ENCODE peak calls at places on chromosomes 13 and 19, in eight cellular contexts. L is HCT116, Y is HepG2, H is H1, B is endothelial cell of umbilical vein, R is GM12878, D is K562, P is GM23338. I is an unnamed sample.

GRCh38 chr19:56603829-56604228 is 8.7 kb downstream of the ZNF71 start:
- DNase-seq in L (no peak), Y (no peak), H (no peak), B (no peak), R (no peak), D (no peak), P (no peak), I (no peak)

GRCh38 chr13:109547942-109548860 is 238.2 kb downstream of the IRS2 start:
- DNase-seq in L (no peak), Y (no peak), H (no peak), B (no peak), R (no peak), D (no peak), P (no peak), I (peak; percentile 96)

GRCh38 chr13:101473458-101473857 is 21.0 kb downstream of the ITGBL1 start:
- DNase-seq in L (no peak), Y (no peak), H (no peak), B (peak; percentile 32), R (no peak), D (no peak), P (no peak), I (no peak)

GRCh38 chr13:113089693-113090414 is 15.7 kb upstream of the F7 start:
- DNase-seq in L (no peak), Y (no peak), H (no peak), B (no peak), R (no peak), D (no peak), P (no peak), I (no peak)

GRCh38 chr13:66774046-66774445 is 456.1 kb downstream of the PCDH9 start:
- DNase-seq in L (no peak), Y (no peak), H (no peak), B (no peak), R (no peak), D (no peak), P (no peak), I (no peak)

GRCh38 chr13:113554333-113554700 is 30.2 kb upstream of the TFDP1 start:
- DNase-seq in L (no peak), Y (no peak), H (no peak), B (no peak), R (no peak), D (no peak), P (no peak), I (no peak)

GRCh38 chr19:18049390-18049789 is 37.3 kb downstream of the IL12RB1 start:
- DNase-seq in L (no peak), Y (no peak), H (no peak), B (peak; percentile 29), R (no peak), D (no peak), P (no peak), I (no peak)

GRCh38 chr13:101267656-101268055 is 148.7 kb downstream of the NALCN start:
- DNase-seq in L (no peak), Y (no peak), H (no peak), B (no peak), R (no peak), D (no peak), P (no peak), I (no peak)

GRCh38 chr13:84121456-84121855 is 239.2 kb upstream of the SLITRK1 start:
- DNase-seq in L (no peak), Y (no peak), H (no peak), B (no peak), R (no peak), D (no peak), P (no peak), I (no peak)
- TF ChIP-seq POLR2AphosphoS5 in L (no peak), Y (no peak), H (no peak), B (no peak), R (no peak), D (no peak), P (no peak), I (no peak)

GRCh38 chr19:15616183-15616582 is 1.2 kb downstream of the CYP4F8 start:
- DNase-seq in L (no peak), Y (no peak), H (no peak), B (no peak), R (no peak), D (no peak), P (no peak), I (no peak)
- TF ChIP-seq EZH2 in L (no peak), Y (no peak), H (no peak), B (no peak), R (no peak), D (no peak), P (no peak), I (no peak)

GRCh38 chr13:98007001-98007400 is 53.5 kb downstream of the IPO5 start:
- DNase-seq in L (no peak), Y (no peak), H (no peak), B (no peak), R (no peak), D (no peak), P (no peak), I (no peak)
- H3K36me3 ChIP-seq in L (peaks cover 77% of the 10 kb centered on the region), Y (peaks cover 31% of the 10 kb centered on the region), H (peaks cover 96% of the 10 kb centered on the region), B (peaks cover 40% of the 10 kb centered on the region), R (peaks cover 43% of the 10 kb centered on the region), D (peaks cover 88% of the 10 kb centered on the region), P (peaks cover 95% of the 10 kb centered on the region), I (peaks cover 95% of the 10 kb centered on the region)

DNA sequence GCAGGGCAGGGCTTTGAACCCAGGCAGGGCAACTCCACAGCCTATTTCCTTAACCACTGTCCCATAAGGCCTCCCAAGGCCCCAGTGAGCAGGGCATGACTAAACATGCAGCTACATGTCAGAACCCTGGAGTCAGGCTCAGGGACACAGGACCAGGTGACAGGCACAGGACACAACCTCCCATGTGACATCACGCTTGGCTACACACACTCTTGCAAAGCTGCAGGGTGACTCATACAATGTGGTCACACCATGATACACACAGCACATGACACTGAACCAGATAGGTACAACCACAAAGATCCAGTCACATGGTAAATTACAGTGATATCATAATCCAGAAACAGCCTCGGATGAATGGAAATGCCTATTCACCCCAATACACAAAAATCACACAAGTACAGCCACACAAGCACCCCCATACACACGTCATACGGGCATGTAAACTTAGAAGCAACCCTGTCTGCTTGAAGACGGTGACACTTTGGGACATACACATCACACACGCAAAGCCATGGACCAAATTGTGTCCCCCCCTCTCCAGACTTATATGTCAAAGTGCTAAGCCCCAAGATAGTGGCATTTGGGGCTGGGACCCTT is 14.5 kb downstream of the KLK4 start:
- DNase-seq in L (peak; percentile 60), Y (peak; percentile 26), H (no peak), B (no peak), R (peak; percentile 100), D (peak; percentile 40), P (no peak), I (no peak)
- TF ChIP-seq POLR2AphosphoS5 in L (no peak), Y (no peak), H (no peak), B (no peak), R (peak; percentile 39), D (no peak), P (no peak), I (no peak)

DNA sequence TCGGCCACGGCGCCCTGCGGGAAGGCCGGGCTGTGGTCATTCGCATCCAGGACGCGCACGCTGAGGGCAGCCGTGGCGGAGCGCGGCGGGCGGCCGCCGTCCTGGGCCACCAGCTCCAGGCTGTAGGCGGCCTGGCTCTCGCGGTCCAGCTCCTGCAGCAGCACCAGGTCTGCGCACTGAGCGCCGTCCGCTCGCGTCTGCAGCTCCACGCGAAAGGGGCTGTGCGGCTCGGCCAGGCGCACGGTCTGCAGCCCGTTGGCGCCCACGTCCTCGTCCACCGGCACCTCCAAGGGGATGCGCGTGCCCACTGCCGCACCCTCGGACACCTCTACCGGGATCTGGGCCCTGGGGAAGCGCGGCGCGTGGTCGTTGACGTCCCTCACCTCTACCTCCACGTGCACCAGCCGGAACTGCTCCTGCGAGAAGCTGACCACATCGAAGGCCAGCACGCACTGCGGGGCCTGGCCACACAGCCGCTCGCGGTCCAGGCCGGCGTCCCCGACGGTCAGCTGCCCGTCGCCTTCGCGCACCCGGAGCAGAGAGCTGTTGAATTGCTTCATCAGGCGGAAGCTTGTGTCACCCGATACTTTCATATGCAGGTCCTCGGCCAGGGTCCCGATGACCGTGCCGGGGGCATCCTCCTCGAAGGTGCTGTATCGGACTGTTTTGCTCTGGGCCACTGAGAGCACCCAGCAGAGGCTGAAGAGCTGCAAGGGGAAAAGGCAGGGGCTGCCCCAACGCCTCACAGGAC is 583 bp downstream of the PCDH8 start:
- DNase-seq in L (no peak), Y (no peak), H (no peak), B (no peak), R (no peak), D (no peak), P (peak; percentile 33), I (no peak)
- TF ChIP-seq EZH2 in L (no peak), Y (no peak), H (peak; percentile 88), B (peak; percentile 44), R (no peak), D (no peak), P (peak; percentile 72), I (no peak)

GRCh38 chr19:19679176-19680073 is 10.8 kb downstream of the ZNF101 start:
- DNase-seq in L (no peak), Y (no peak), H (no peak), B (no peak), R (no peak), D (no peak), P (no peak), I (no peak)
- H3K36me3 ChIP-seq in L (peaks cover 49% of the 10 kb centered on the region), Y (peaks cover 18% of the 10 kb centered on the region), H (peaks cover 60% of the 10 kb centered on the region), B (peaks cover 8% of the 10 kb centered on the region), R (peaks cover 35% of the 10 kb centered on the region), D (peaks cover 45% of the 10 kb centered on the region), P (peaks cover 57% of the 10 kb centered on the region), I (peaks cover 51% of the 10 kb centered on the region)

GRCh38 chr19:12777217-12778019 is 2.1 kb upstream of the HOOK2 start:
- DNase-seq in L (no peak), Y (peak; percentile 50), H (no peak), B (peak; percentile 78), R (no peak), D (peak; percentile 82), P (peak; percentile 93), I (no peak)
- TF ChIP-seq POLR2AphosphoS5 in L (peak; percentile 7), Y (no peak), H (no peak), B (peak; percentile 37), R (no peak), D (no peak), P (peak; percentile 19), I (no peak)

DNA sequence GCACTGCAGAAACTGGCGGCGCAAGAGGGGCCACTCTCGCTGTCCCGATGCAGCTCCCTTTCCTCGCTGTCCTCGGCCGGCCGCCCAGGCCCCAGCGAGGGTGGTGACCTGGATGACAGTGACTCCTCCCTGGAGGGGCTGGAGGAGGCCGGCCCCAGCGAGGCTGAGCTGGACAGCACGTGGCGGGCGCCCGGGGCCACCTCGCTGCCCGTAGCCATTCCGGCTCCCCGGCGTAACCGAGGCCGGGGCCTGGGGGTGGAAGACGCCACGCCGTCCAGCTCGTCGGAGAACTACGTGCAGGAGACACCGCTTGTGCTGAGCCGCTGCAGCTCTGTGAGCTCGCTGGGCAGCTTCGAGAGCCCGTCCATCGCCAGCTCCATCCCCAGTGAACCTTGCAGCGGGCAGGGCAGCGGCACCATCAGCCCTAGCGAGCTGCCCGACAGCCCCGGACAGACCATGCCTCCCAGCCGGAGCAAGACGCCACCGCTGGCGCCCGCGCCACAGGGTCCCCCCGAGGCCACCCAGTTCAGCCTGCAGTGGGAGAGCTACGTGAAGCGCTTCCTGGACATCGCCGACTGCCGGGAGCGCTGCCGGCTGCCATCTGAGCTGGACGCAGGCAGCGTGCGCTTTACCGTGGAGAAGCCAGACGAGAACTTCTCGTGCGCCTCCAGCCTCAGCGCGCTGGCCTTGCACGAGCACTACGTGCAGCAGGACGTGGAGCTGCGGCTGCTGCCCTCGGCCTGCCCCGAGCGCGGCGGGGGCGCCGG is 12.4 kb downstream of the C19orf25 start:
- DNase-seq in L (no peak), Y (no peak), H (no peak), B (no peak), R (no peak), D (no peak), P (no peak), I (no peak)
- TF ChIP-seq EZH2 in L (no peak), Y (no peak), H (peak; percentile 90), B (peak; percentile 69), R (no peak), D (no peak), P (peak; percentile 67), I (no peak)